ENCODE peak calls at places on chromosome 1, in four cellular contexts. V, O, D and B are unnamed samples.

GRCh38 chr1:178367151-178367550 is 129.6 kb downstream of the CLEC20A start:
- DNase-seq in D (no peak), O (no peak), V (no peak), B (no peak)

GRCh38 chr1:198102454-198102791 is 54.4 kb upstream of the NEK7 start:
- DNase-seq in V (no peak), D (no peak), O (no peak), B (no peak)

GRCh38 chr1:44421374-44422028 is 16.4 kb downstream of the RNF220 start:
- DNase-seq in O (no peak), D (no peak), V (no peak), B (no peak)

GRCh38 chr1:244104309-244105060 is 53.4 kb downstream of the ZBTB18 start:
- DNase-seq in V (peak), O (no peak), D (no peak), B (no peak)

GRCh38 chr1:228494970-228495853 is 8.0 kb downstream of the RNF187 start:
- DNase-seq in D (no peak), O (no peak), V (no peak), B (no peak)

GRCh38 chr1:1161683-1162079 is 12.0 kb upstream of the TTLL10 start:
- DNase-seq in O (no peak), V (no peak), D (no peak), B (no peak)

GRCh38 chr1:9730096-9730901 is 78.8 kb downstream of the PIK3CD start:
- DNase-seq in D (no peak), O (no peak), V (no peak), B (no peak)

GRCh38 chr1:29551536-29551935 is 315.2 kb downstream of the PTPRU start:
- DNase-seq in D (no peak), V (no peak), O (no peak), B (no peak)

GRCh38 chr1:119715542-119715941 is 3.8 kb downstream of the PHGDH start:
- DNase-seq in V (no peak), D (no peak), O (peak), B (no peak)

GRCh38 chr1:24688621-24689195 is 45.6 kb downstream of the SRRM1 start:
- DNase-seq in D (peak), O (peak), V (peak), B (peak)

GRCh38 chr1:10031461-10031860 is 1.3 kb upstream of the UBE4B start:
- DNase-seq in D (no peak), V (no peak), O (peak), B (no peak)

GRCh38 chr1:245418029-245418428 is 263.2 kb downstream of the KIF26B start:
- DNase-seq in V (no peak), O (no peak), D (no peak), B (no peak)

GRCh38 chr1:104932030-104932915 is 1182.6 kb downstream of the AMY1C start:
- DNase-seq in V (no peak), D (no peak), O (no peak), B (no peak)

GRCh38 chr1:36966242-36966641 is 68.1 kb downstream of the GRIK3 start:
- DNase-seq in V (no peak), O (peak), D (no peak), B (peak)

GRCh38 chr1:215526147-215526845 is 40.8 kb upstream of the KCTD3 start:
- DNase-seq in V (no peak), O (peak), D (no peak), B (peak)

GRCh38 chr1:35577071-35577998 is 4.2 kb downstream of the TFAP2E start:
- DNase-seq in D (peak), V (no peak), O (peak), B (no peak)

GRCh38 chr1:236092899-236093298 is 28.0 kb upstream of the NID1 start:
- DNase-seq in V (no peak), D (no peak), O (no peak), B (no peak)

GRCh38 chr1:183199304-183199703 is 13.2 kb downstream of the LAMC2 start:
- DNase-seq in O (no peak), V (no peak), D (no peak), B (no peak)

GRCh38 chr1:20183876-20184275 is 2.0 kb upstream of the UBXN10 start:
- DNase-seq in O (peak), D (no peak), V (no peak), B (no peak)

GRCh38 chr1:231161711-231162299 is at the start of gene TRIM67:
- DNase-seq in D (no peak), O (peak), V (no peak), B (peak)

GRCh38 chr1:75720325-75720724 is 4.2 kb upstream of the ACADM start:
- DNase-seq in V (no peak), O (no peak), D (no peak), B (no peak)

GRCh38 chr1:145871994-145872411 is 13.1 kb upstream of the PIAS3 start:
- DNase-seq in O (peak), D (peak), V (peak), B (no peak)

GRCh38 chr1:234109840-234110239 is 205.4 kb downstream of the SLC35F3 start:
- DNase-seq in O (no peak), V (no peak), D (no peak), B (no peak)